ENCODE peak calls at places on chromosome 2, in ten cellular contexts. Y is OCI-LY7; E is body of pancreas; B is tibial nerve; O is ovary; K is neural progenitor cell; Z is naive thymus-derived CD4-positive, alpha-beta T cell; I is PC-3; C is fibroblast of lung; X is endodermal cell. Q is an unnamed sample.

GRCh38 chr2:239601880-239602279 is 201.1 kb upstream of the HDAC4 start:
- DNase-seq in X (peak; percentile 33), O (no peak), Z (no peak), K (no peak), I (no peak), Y (no peak), E (no peak), C (no peak), B (no peak), Q (peak; percentile 35)

GRCh38 chr2:217988014-217988839 is 14.6 kb downstream of the TNS1 start:
- DNase-seq in I (peak; percentile 91), B (peak; percentile 96), X (peak; percentile 97), E (peak; percentile 96), Z (peak; percentile 25), K (peak; percentile 86), O (peak; percentile 91), Y (peak; percentile 58), C (peak; percentile 79), Q (peak; percentile 23)

GRCh38 chr2:100976634-100977391 is 25.3 kb upstream of the RPL31 start:
- DNase-seq in K (no peak), O (no peak), C (no peak), E (no peak), X (no peak), Y (peak; percentile 52), I (no peak), Z (no peak), B (no peak), Q (no peak)

GRCh38 chr2:138744709-138745108 is 35.5 kb downstream of the NXPH2 start:
- DNase-seq in I (no peak), O (no peak), C (peak; percentile 1), K (no peak), X (no peak), Y (no peak), E (no peak), Z (no peak), B (no peak), Q (no peak)

GRCh38 chr2:215622836-215623235 is 187.0 kb upstream of the FN1 start:
- DNase-seq in B (no peak), O (no peak), I (no peak), X (no peak), E (no peak), C (peak; percentile 51), Z (no peak), Y (no peak), K (no peak), Q (no peak)

GRCh38 chr2:67733517-67733916 is 329.3 kb downstream of the C1D start:
- DNase-seq in Z (no peak), B (no peak), C (peak; percentile 38), E (peak; percentile 67), I (peak; percentile 62), K (peak; percentile 58), O (no peak), Y (peak; percentile 46), X (peak; percentile 89), Q (no peak)

GRCh38 chr2:113283704-113284284 is 5.1 kb upstream of the PAX8 start:
- DNase-seq in X (no peak), Z (no peak), C (peak; percentile 84), B (no peak), I (peak; percentile 96), Y (no peak), E (peak; percentile 72), O (peak; percentile 49), K (no peak), Q (no peak)

GRCh38 chr2:241239552-241240202 is 51.2 kb downstream of the ANO7 start:
- DNase-seq in O (no peak), Z (no peak), Y (no peak), C (no peak), E (no peak), I (no peak), B (no peak), K (no peak), X (no peak), Q (no peak)

GRCh38 chr2:69581774-69582581 is 61.6 kb downstream of the AAK1 start:
- DNase-seq in K (no peak), E (peak; percentile 56), Y (no peak), Z (no peak), X (peak; percentile 60), B (no peak), I (peak; percentile 70), C (no peak), O (no peak), Q (no peak)

GRCh38 chr2:223725494-223725893 is 111.9 kb downstream of the AP1S3 start:
- DNase-seq in K (peak; percentile 78), E (peak; percentile 54), B (peak; percentile 52), C (peak; percentile 98), X (peak; percentile 92), Z (no peak), I (peak; percentile 96), O (peak; percentile 83), Y (no peak), Q (no peak)

GRCh38 chr2:238425979-238426567 is 654 bp upstream of the ASB1 start:
- DNase-seq in B (no peak), E (peak; percentile 26), Z (no peak), Y (peak; percentile 5), X (no peak), O (peak; percentile 51), I (no peak), C (peak; percentile 40), K (peak; percentile 84), Q (peak; percentile 20)

GRCh38 chr2:239136762-239137161 is 264.1 kb downstream of the HDAC4 start:
- DNase-seq in C (no peak), B (no peak), Y (no peak), X (no peak), Z (no peak), I (no peak), E (no peak), K (no peak), O (no peak), Q (no peak)

GRCh38 chr2:74577448-74577847 is 22.9 kb downstream of the DOK1 start:
- DNase-seq in K (no peak), E (no peak), X (no peak), B (no peak), I (no peak), Z (no peak), Y (no peak), O (no peak), C (no peak), Q (no peak)

GRCh38 chr2:75100011-75100680 is 99.2 kb downstream of the TACR1 start:
- DNase-seq in K (no peak), Z (no peak), E (no peak), B (no peak), X (no peak), I (peak; percentile 79), Y (no peak), C (peak; percentile 6), O (no peak), Q (no peak)

GRCh38 chr2:124836415-124836814 is 811.3 kb downstream of the CNTNAP5 start:
- DNase-seq in K (no peak), E (no peak), I (no peak), X (no peak), Z (no peak), C (peak; percentile 87), Y (no peak), O (no peak), B (no peak), Q (no peak)

GRCh38 chr2:220442012-220442411 is 814.6 kb downstream of the SLC4A3 start:
- DNase-seq in Z (no peak), Y (no peak), K (no peak), C (no peak), I (no peak), X (no peak), E (no peak), O (no peak), B (no peak), Q (no peak)

GRCh38 chr2:212737773-212738172 is 199.2 kb upstream of the ERBB4 start:
- DNase-seq in Z (no peak), K (no peak), X (no peak), I (peak; percentile 51), Y (no peak), E (no peak), O (no peak), B (no peak), C (no peak), Q (no peak)

GRCh38 chr2:18536100-18536499 is 24.4 kb downstream of the RDH14 start:
- DNase-seq in X (no peak), I (peak; percentile 72), K (no peak), Z (no peak), O (no peak), B (no peak), Y (no peak), C (peak; percentile 50), E (no peak), Q (no peak)

GRCh38 chr2:12421061-12421460 is 295.7 kb upstream of the TRIB2 start:
- DNase-seq in Z (no peak), K (no peak), X (no peak), C (no peak), O (no peak), I (no peak), B (no peak), Y (no peak), E (no peak), Q (no peak)

GRCh38 chr2:42914314-42914713 is 121.9 kb upstream of the HAAO start:
- DNase-seq in Y (no peak), I (no peak), K (no peak), B (no peak), C (no peak), O (no peak), Z (no peak), E (no peak), X (peak; percentile 11), Q (no peak)
- H3K4me1 ChIP-seq in Y (no peaks in the 10 kb centered on the region), I (no peaks in the 10 kb centered on the region), K (peaks cover 29% of the 10 kb centered on the region), B (no peaks in the 10 kb centered on the region), C (peaks cover 8% of the 10 kb centered on the region), O (peaks cover 12% of the 10 kb centered on the region), Z (no peaks in the 10 kb centered on the region), E (peaks cover 21% of the 10 kb centered on the region), X (peaks cover 8% of the 10 kb centered on the region), Q (no peaks in the 10 kb centered on the region)

GRCh38 chr2:189409647-189410046 is 31.6 kb upstream of the WDR75 start:
- DNase-seq in X (no peak), Z (no peak), I (peak; percentile 7), Y (no peak), K (no peak), E (no peak), C (no peak), B (no peak), O (no peak), Q (no peak)
- H3K27ac ChIP-seq in X (no peak overlapping the region), Z (no peak overlapping the region), I (no peak overlapping the region), Y (no peak overlapping the region), K (no peak overlapping the region), E (no peak overlapping the region), C (no peak overlapping the region), B (no peak overlapping the region), O (no peak overlapping the region), Q (no peak overlapping the region)

GRCh38 chr2:209209943-209210342 is 213.9 kb upstream of the MAP2 start:
- DNase-seq in E (peak; percentile 13), K (no peak), X (no peak), I (no peak), Z (no peak), O (no peak), C (no peak), B (no peak), Y (no peak), Q (no peak)
- H3K4me3 ChIP-seq in E (no peak overlapping the region), K (no peak overlapping the region), X (no peak overlapping the region), I (no peak overlapping the region), Z (no peak overlapping the region), O (no peak overlapping the region), C (no peak overlapping the region), B (no peak overlapping the region), Y (no peak overlapping the region), Q (no peak overlapping the region)

DNA sequence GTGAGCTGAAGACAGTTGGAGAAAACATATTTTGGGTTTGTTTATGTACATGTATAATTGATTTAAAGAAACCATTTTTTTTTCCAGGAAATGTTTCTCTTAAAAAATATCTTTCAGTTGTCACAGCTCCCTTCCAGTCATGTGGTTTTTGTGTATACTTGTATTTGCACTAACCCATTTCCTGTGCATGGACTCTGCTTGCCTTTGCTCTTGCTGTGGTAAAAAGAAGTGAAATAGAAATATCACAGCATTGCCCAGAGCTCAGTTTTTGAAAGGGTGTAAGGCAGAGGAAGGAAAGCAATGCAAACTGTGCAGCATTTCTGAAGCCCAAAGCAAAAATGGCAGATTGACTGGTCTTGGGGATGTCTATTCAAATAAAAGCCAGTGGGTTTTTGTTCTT is 10.4 kb upstream of the DOCK10 start:
- DNase-seq in E (no peak), B (no peak), Y (peak; percentile 15), I (no peak), X (no peak), K (no peak), Z (peak; percentile 72), O (no peak), C (peak; percentile 18), Q (peak; percentile 20)
- H3K4me1 ChIP-seq in E (no peaks in the 10 kb centered on the region), B (no peaks in the 10 kb centered on the region), Y (no peaks in the 10 kb centered on the region), I (peaks cover 9% of the 10 kb centered on the region), X (no peaks in the 10 kb centered on the region), K (no peaks in the 10 kb centered on the region), Z (peaks cover 45% of the 10 kb centered on the region), O (no peaks in the 10 kb centered on the region), C (no peaks in the 10 kb centered on the region), Q (peaks cover 54% of the 10 kb centered on the region)